ENCODE peak calls at places on chromosomes 1 and 21, in six cellular contexts. J is GM04504, S is GM20000, H is fibroblast of pulmonary artery, R is Panc1, U is uterus. W is an unnamed sample.

GRCh38 chr1:21647431-21648373 is 21.5 kb downstream of the RAP1GAP start:
- DNase-seq in J (peak; percentile 24), S (peak; percentile 75), H (peak; percentile 71), R (no peak), U (no peak), W (peak; percentile 72)

GRCh38 chr1:39781349-39781715 is 7.3 kb downstream of the BMP8B start:
- DNase-seq in J (no peak), S (no peak), H (no peak), R (no peak), U (no peak), W (no peak)

GRCh38 chr21:43321111-43321510 is 105.8 kb downstream of the SIK1 start:
- DNase-seq in J (no peak), S (no peak), H (no peak), R (no peak), U (no peak), W (no peak)

GRCh38 chr1:167786502-167786901 is 64.7 kb downstream of the MPZL1 start:
- DNase-seq in J (no peak), S (no peak), H (no peak), R (no peak), U (no peak), W (no peak)

GRCh38 chr21:28235169-28235892 is 757.3 kb downstream of the LTN1 start:
- DNase-seq in J (no peak), S (no peak), H (peak; percentile 48), R (no peak), U (no peak), W (no peak)

GRCh38 chr1:51000651-51001050 is 30.6 kb downstream of the CDKN2C start:
- DNase-seq in J (no peak), S (no peak), H (no peak), R (no peak), U (no peak), W (no peak)

GRCh38 chr1:1915911-1916835 is 1.1 kb downstream of the CALML6 start:
- DNase-seq in J (no peak), S (no peak), H (no peak), R (no peak), U (no peak), W (no peak)

GRCh38 chr1:190679032-190679431 is 201.4 kb upstream of the BRINP3 start:
- DNase-seq in J (no peak), S (no peak), H (peak; percentile 17), R (no peak), U (no peak), W (no peak)

GRCh38 chr1:159854101-159854692 is 8.3 kb downstream of the VSIG8 start:
- DNase-seq in J (no peak), S (no peak), H (peak; percentile 52), R (no peak), U (peak; percentile 71), W (no peak)

GRCh38 chr1:27346991-27347627 is 5.3 kb downstream of the SYTL1 start:
- DNase-seq in J (no peak), S (no peak), H (no peak), R (no peak), U (no peak), W (no peak)

GRCh38 chr1:51346086-51346942 is 16.0 kb upstream of the TTC39A start:
- DNase-seq in J (no peak), S (no peak), H (no peak), R (no peak), U (no peak), W (no peak)

GRCh38 chr1:45003741-45004140 is 7.4 kb downstream of the HECTD3 start:
- DNase-seq in J (no peak), S (no peak), H (no peak), R (no peak), U (no peak), W (no peak)

GRCh38 chr1:155038602-155039307 is 5.1 kb downstream of the DCST1 start:
- DNase-seq in J (no peak), S (no peak), H (no peak), R (no peak), U (no peak), W (no peak)

GRCh38 chr1:152111515-152111968 is 3.7 kb downstream of the TCHH start:
- DNase-seq in J (no peak), S (no peak), H (peak; percentile 38), R (no peak), U (no peak), W (peak; percentile 14)

GRCh38 chr1:165696625-165697100 is 1.7 kb downstream of the ALDH9A1 start:
- DNase-seq in J (peak; percentile 94), S (no peak), H (peak; percentile 95), R (no peak), U (peak; percentile 24), W (no peak)

GRCh38 chr1:226551299-226551698 is 2.7 kb downstream of the STUM start:
- DNase-seq in J (no peak), S (no peak), H (no peak), R (no peak), U (no peak), W (no peak)

GRCh38 chr1:225762444-225762843 is 15.2 kb upstream of the SRP9 start:
- DNase-seq in J (no peak), S (no peak), H (peak; percentile 44), R (no peak), U (no peak), W (no peak)

GRCh38 chr1:198019126-198019525 is 102.0 kb downstream of the LHX9 start:
- DNase-seq in J (no peak), S (no peak), H (no peak), R (no peak), U (no peak), W (no peak)

GRCh38 chr1:180365039-180365438 is 135.0 kb downstream of the LHX4 start:
- DNase-seq in J (no peak), S (no peak), H (no peak), R (no peak), U (no peak), W (no peak)

GRCh38 chr1:116529199-116529616 is 41.6 kb downstream of the CD58 start:
- DNase-seq in J (peak; percentile 16), S (no peak), H (no peak), R (no peak), U (no peak), W (no peak)

GRCh38 chr1:197994907-197995407 is 77.8 kb downstream of the LHX9 start:
- DNase-seq in J (no peak), S (no peak), H (no peak), R (no peak), U (no peak), W (no peak)

GRCh38 chr1:169108897-169109560 is 2.5 kb downstream of the ATP1B1 start:
- DNase-seq in J (no peak), S (peak; percentile 64), H (no peak), R (peak; percentile 42), U (no peak), W (peak; percentile 56)

GRCh38 chr1:55010887-55011217 is 12.1 kb downstream of the BSND start:
- DNase-seq in J (no peak), S (no peak), H (no peak), R (no peak), U (no peak), W (no peak)

GRCh38 chr21:45209046-45209445 is 78.6 kb downstream of the POFUT2 start:
- DNase-seq in J (peak; percentile 24), S (no peak), H (peak; percentile 71), R (no peak), U (no peak), W (peak; percentile 45)

GRCh38 chr1:84146375-84147032 is 2.4 kb downstream of the PRKACB start:
- DNase-seq in J (no peak), S (no peak), H (peak; percentile 67), R (peak; percentile 56), U (no peak), W (no peak)

GRCh38 chr1:56863316-56863992 is 8.9 kb downstream of the C8A start:
- DNase-seq in J (no peak), S (no peak), H (no peak), R (no peak), U (no peak), W (no peak)

GRCh38 chr1:59154406-59154805 is 142.5 kb upstream of the FGGY start:
- DNase-seq in J (no peak), S (no peak), H (no peak), R (no peak), U (no peak), W (no peak)

GRCh38 chr1:88801575-88802208 is 89.7 kb downstream of the GTF2B start:
- DNase-seq in J (no peak), S (no peak), H (peak; percentile 36), R (no peak), U (no peak), W (no peak)

GRCh38 chr1:43267291-43267805 is 2.4 kb upstream of the TMEM125 start:
- DNase-seq in J (peak; percentile 59), S (no peak), H (peak; percentile 60), R (no peak), U (no peak), W (no peak)

GRCh38 chr1:56838726-56839125 is 15.9 kb upstream of the C8A start:
- DNase-seq in J (no peak), S (no peak), H (peak; percentile 36), R (no peak), U (no peak), W (no peak)

GRCh38 chr1:177340601-177341067 is 169.9 kb downstream of the BRINP2 start:
- DNase-seq in J (no peak), S (no peak), H (no peak), R (no peak), U (peak; percentile 57), W (no peak)

GRCh38 chr1:69533343-69533742 is 34.4 kb upstream of the LRRC7 start:
- DNase-seq in J (no peak), S (no peak), H (no peak), R (no peak), U (no peak), W (no peak)

GRCh38 chr1:226654046-226654445 is 85.0 kb downstream of the ITPKB start:
- DNase-seq in J (no peak), S (no peak), H (peak; percentile 62), R (no peak), U (no peak), W (no peak)

GRCh38 chr1:27872059-27872801 is at the start of gene THEMIS2:
- DNase-seq in J (no peak), S (peak; percentile 93), H (peak; percentile 33), R (no peak), U (peak; percentile 46), W (peak; percentile 93)

GRCh38 chr21:36422279-36423098 is 37.3 kb downstream of the CHAF1B start:
- DNase-seq in J (peak; percentile 19), S (peak; percentile 62), H (peak; percentile 81), R (no peak), U (no peak), W (peak; percentile 74)

GRCh38 chr1:119453021-119453420 is 38.1 kb downstream of the HSD3B2 start:
- DNase-seq in J (peak; percentile 47), S (no peak), H (peak; percentile 46), R (no peak), U (no peak), W (no peak)